ENCODE peak calls at places on chromosomes 4 and X, in seven cellular contexts. E is psoas muscle, J is AG04450, N is OCI-LY7, R is fibroblast of mammary gland, V is astrocyte of the spinal cord, M is pancreas. S is an unnamed sample.

GRCh38 chr4:168409089-168409801 is 71.0 kb downstream of the DDX60L start:
- DNase-seq in E (no peak), J (no peak), N (no peak), R (peak; percentile 59), V (peak; percentile 65), M (no peak), S (peak; percentile 41)

GRCh38 chr4:72888331-72888730 is 181.2 kb downstream of the COX18 start:
- DNase-seq in E (no peak), J (no peak), N (no peak), R (no peak), V (no peak), M (no peak), S (no peak)

GRCh38 chr4:159981457-159981856 is 878.6 kb downstream of the RAPGEF2 start:
- DNase-seq in E (no peak), J (no peak), N (no peak), R (no peak), V (no peak), M (no peak), S (no peak)

GRCh38 chr4:68361146-68361589 is 11.3 kb upstream of the YTHDC1 start:
- DNase-seq in E (no peak), J (no peak), N (no peak), R (peak; percentile 46), V (no peak), M (no peak), S (peak; percentile 75)

GRCh38 chr4:112523764-112524505 is 8.0 kb upstream of the NEUROG2 start:
- DNase-seq in E (peak; percentile 44), J (no peak), N (peak; percentile 93), R (no peak), V (no peak), M (peak; percentile 79), S (peak; percentile 65)

GRCh38 chr4:145812902-145813301 is 125.7 kb downstream of the ZNF827 start:
- DNase-seq in E (no peak), J (no peak), N (no peak), R (peak; percentile 14), V (no peak), M (no peak), S (no peak)

GRCh38 chr4:78592104-78592783 is 40.7 kb downstream of the ANXA3 start:
- DNase-seq in E (no peak), J (no peak), N (peak; percentile 30), R (no peak), V (no peak), M (no peak), S (no peak)

GRCh38 chr4:115113382-115114106 is at the start of gene NDST4:
- DNase-seq in E (no peak), J (no peak), N (no peak), R (peak; percentile 43), V (peak; percentile 76), M (no peak), S (peak; percentile 49)

GRCh38 chr4:158302076-158302866 is 92.0 kb downstream of the TMEM144 start:
- DNase-seq in E (no peak), J (peak; percentile 33), N (no peak), R (peak; percentile 88), V (peak; percentile 60), M (no peak), S (peak; percentile 60)

GRCh38 chrX:107117993-107118321 is 665 bp downstream of the RBM41 start:
- DNase-seq in E (no peak), J (no peak), N (peak; percentile 18), R (peak; percentile 3), V (no peak), M (no peak), S (no peak)

GRCh38 chrX:30787012-30787411 is 102.0 kb downstream of the TAB3 start:
- DNase-seq in E (no peak), J (no peak), N (no peak), R (no peak), V (no peak), M (no peak), S (no peak)

GRCh38 chr4:181569553-181569952 is 673.6 kb upstream of the TENM3 start:
- DNase-seq in E (no peak), J (peak; percentile 26), N (peak; percentile 26), R (peak; percentile 73), V (peak; percentile 64), M (no peak), S (peak; percentile 18)

GRCh38 chr4:136687596-136687995 is 844.7 kb downstream of the PCDH18 start:
- DNase-seq in E (no peak), J (no peak), N (no peak), R (no peak), V (no peak), M (peak; percentile 7), S (no peak)

GRCh38 chr4:173001571-173001970 is 167.0 kb upstream of the GALNT7 start:
- DNase-seq in E (no peak), J (no peak), N (no peak), R (peak; percentile 87), V (peak; percentile 79), M (no peak), S (peak; percentile 74)

GRCh38 chr4:56286763-56287162 is 100.5 kb downstream of the AASDH start:
- DNase-seq in E (no peak), J (no peak), N (no peak), R (peak; percentile 6), V (no peak), M (no peak), S (no peak)

GRCh38 chrX:15142084-15142715 is 127.7 kb downstream of the ASB9 start:
- DNase-seq in E (no peak), J (no peak), N (no peak), R (no peak), V (peak; percentile 17), M (no peak), S (no peak)

GRCh38 chrX:152619897-152620296 is 17.8 kb upstream of the GABRQ start:
- DNase-seq in E (no peak), J (no peak), N (no peak), R (no peak), V (no peak), M (no peak), S (no peak)

GRCh38 chr4:164768516-164768915 is 14.6 kb downstream of the SMIM31 start:
- DNase-seq in E (no peak), J (no peak), N (peak; percentile 7), R (peak; percentile 16), V (peak; percentile 16), M (no peak), S (peak; percentile 0)

GRCh38 chr4:77028241-77028640 is 47.5 kb downstream of the CCNI start:
- DNase-seq in E (no peak), J (no peak), N (no peak), R (no peak), V (no peak), M (no peak), S (no peak)

DNA sequence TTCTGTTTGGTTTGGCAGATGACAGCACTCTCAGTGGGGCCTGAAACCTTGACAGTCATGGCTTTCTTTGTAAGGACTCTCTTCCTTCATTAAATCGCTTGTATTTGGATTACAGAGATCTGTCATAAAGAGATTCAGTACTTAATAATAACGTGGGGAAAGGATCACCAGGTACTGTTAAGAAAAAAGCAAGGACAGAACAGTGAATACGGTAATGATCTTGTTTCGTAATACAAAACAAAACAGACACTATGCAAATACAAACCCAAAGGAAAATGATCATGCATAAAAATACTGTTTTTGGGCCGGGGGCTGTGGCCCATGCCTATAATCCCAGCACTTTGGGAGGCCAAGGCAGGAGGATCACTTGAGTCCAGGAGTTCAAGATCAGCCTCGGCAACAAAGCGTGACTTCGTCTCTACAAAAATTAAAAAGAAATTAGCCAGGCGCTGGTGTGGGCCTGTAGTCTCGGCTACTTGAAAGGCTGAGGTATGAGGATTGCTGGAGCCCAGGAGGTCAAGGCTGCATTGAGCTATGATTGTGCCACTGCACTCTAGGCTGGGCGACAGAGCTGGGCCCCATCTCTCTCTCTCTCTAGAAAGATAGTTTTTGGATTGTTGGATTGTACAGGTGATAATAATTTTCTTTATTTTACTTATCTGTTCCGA is 64.6 kb downstream of the TRAPPC11 start:
- DNase-seq in E (no peak), J (no peak), N (no peak), R (no peak), V (no peak), M (no peak), S (no peak)
- H3K4me3 ChIP-seq in E (no peak overlapping the region), J (no peak overlapping the region), N (no peak overlapping the region), R (no peak overlapping the region), V (no peak overlapping the region), M (no peak overlapping the region), S (no peak overlapping the region)

GRCh38 chrX:10444204-10444603 is 176.2 kb downstream of the MID1 start:
- DNase-seq in E (no peak), J (no peak), N (no peak), R (peak; percentile 18), V (no peak), M (no peak), S (no peak)
- TF ChIP-seq CTCF in E (no peak), J (peak; percentile 9), N (no peak), R (peak; percentile 25), V (no peak), M (no peak), S (no peak)

DNA sequence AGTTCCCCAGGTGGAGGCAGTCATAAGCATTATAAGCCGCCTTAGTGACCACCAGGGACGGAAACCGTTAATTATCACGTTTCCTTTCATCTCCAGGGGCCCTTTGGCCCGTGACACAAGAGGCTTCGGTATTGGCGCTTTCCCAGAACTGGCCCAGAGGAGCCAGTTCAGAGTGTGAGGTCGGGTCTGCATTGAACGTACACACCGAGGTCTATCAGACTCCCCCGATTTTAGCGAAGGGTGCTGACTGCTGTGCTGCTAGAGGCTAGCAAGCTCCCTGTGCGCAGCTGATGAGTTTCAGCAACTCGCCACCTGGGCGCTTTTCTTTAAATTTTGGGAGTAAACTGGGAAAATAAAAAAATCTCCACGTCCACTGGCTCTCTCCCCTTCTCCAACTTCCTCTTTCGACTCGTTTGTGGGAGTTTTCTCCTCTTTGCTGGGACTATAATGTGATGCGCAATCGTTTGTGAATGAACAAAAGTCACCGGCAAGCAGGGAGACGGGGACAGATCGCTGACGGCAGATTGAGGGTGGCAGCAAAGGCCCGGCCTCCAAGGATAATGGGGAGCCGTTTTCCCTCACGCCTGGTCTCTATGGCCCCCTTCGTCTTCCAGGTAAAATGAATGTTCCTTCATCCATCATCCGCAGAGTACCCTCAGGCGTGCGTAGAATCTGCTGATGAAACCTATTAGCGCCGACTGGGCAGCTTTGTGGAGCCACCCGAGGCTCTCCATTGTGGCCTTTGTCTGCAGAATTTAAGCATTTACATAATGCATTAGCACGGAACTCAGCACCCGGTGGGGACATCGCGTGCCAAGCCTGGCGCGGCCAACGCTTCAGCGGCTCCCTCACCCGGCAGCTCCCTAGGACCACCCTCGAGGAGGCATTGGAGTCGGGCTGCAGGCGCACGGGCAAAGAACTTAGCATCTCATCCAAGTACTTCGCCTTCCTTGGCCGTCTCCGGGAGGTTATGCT is 1.6 kb upstream of the LRAT start:
- DNase-seq in E (no peak), J (no peak), N (no peak), R (no peak), V (peak; percentile 36), M (peak; percentile 17), S (no peak)
- H3K4me3 ChIP-seq in E (peak overlapping the region; percentile 62), J (no peak overlapping the region), N (no peak overlapping the region), R (no peak overlapping the region), V (peak overlapping the region; percentile 20), M (no peak overlapping the region), S (no peak overlapping the region)

GRCh38 chr4:123997116-123997515 is 600.5 kb downstream of the SPRY1 start:
- DNase-seq in E (no peak), J (no peak), N (no peak), R (no peak), V (peak; percentile 55), M (peak; percentile 33), S (no peak)

GRCh38 chr4:123995939-123996338 is 599.3 kb downstream of the SPRY1 start:
- DNase-seq in E (no peak), J (peak; percentile 46), N (no peak), R (peak; percentile 93), V (peak; percentile 76), M (no peak), S (peak; percentile 82)

GRCh38 chr4:123997736-123998449 is 601.3 kb downstream of the SPRY1 start:
- DNase-seq in E (no peak), J (no peak), N (no peak), R (no peak), V (no peak), M (no peak), S (no peak)

GRCh38 chr4:123990310-123990709 is 593.7 kb downstream of the SPRY1 start:
- DNase-seq in E (no peak), J (no peak), N (no peak), R (no peak), V (no peak), M (no peak), S (no peak)

GRCh38 chr4:123994917-123995316 is 598.3 kb downstream of the SPRY1 start:
- DNase-seq in E (no peak), J (no peak), N (no peak), R (no peak), V (no peak), M (no peak), S (no peak)
- TF ChIP-seq CTCF in E (peak; percentile 9), J (no peak), N (peak; percentile 50), R (peak; percentile 36), V (peak; percentile 13), M (no peak), S (no peak)

S was measured in foreskin fibroblast.